ENCODE peak calls at places on chromosomes 11 and 22, in ten cellular contexts. H, J, T, N, G, Q, U, D, S and O are unnamed samples.

GRCh38 chr11:57230797-57231538 is 6.1 kb downstream of the APLNR start:
- DNase-seq in N (no peak), T (no peak), H (no peak), D (no peak), Q (no peak), J (no peak), S (no peak), U (no peak), G (no peak), O (no peak)

GRCh38 chr11:125079151-125079877 is 16.2 kb downstream of the SLC37A2 start:
- DNase-seq in N (no peak), J (no peak), D (no peak), H (no peak), S (no peak), G (no peak), T (peak), Q (no peak), U (no peak), O (no peak)

GRCh38 chr22:46775789-46776485 is 13.5 kb downstream of the TBC1D22A start:
- DNase-seq in Q (no peak), N (no peak), G (no peak), U (no peak), J (no peak), D (no peak), S (no peak), T (no peak), H (no peak), O (no peak)

GRCh38 chr22:23829845-23830372 is 8.9 kb downstream of the DERL3 start:
- DNase-seq in U (peak), N (peak), S (no peak), T (peak), G (no peak), H (peak), D (no peak), J (no peak), Q (no peak), O (no peak)

GRCh38 chr11:108616549-108616948 is 23.0 kb upstream of the EXPH5 start:
- DNase-seq in H (no peak), N (no peak), D (no peak), J (no peak), S (no peak), Q (no peak), G (no peak), U (peak), T (peak), O (no peak)

GRCh38 chr11:13207270-13207664 is 70.3 kb upstream of the BMAL1 start:
- DNase-seq in N (no peak), G (no peak), D (no peak), T (no peak), J (no peak), S (no peak), U (no peak), H (no peak), Q (no peak), O (no peak)

GRCh38 chr11:132983289-132983688 is 549.0 kb downstream of the OPCML start:
- DNase-seq in S (peak), H (no peak), T (no peak), Q (no peak), G (no peak), U (no peak), N (no peak), J (no peak), D (no peak), O (no peak)

GRCh38 chr11:101456812-101457211 is 127.0 kb downstream of the TRPC6 start:
- DNase-seq in H (no peak), G (no peak), U (peak), D (no peak), T (peak), S (no peak), J (no peak), N (no peak), Q (no peak), O (no peak)

GRCh38 chr11:109347304-109347703 is 74.7 kb upstream of the C11orf87 start:
- DNase-seq in D (no peak), S (no peak), T (no peak), J (no peak), U (no peak), N (no peak), H (no peak), G (no peak), Q (no peak), O (no peak)

GRCh38 chr11:31240340-31240904 is 129.1 kb downstream of the DCDC1 start:
- DNase-seq in S (no peak), H (no peak), Q (peak), U (peak), T (peak), N (no peak), D (peak), G (no peak), J (peak), O (no peak)

GRCh38 chr22:50506611-50507420 is 686 bp downstream of the LMF2 start:
- DNase-seq in Q (peak), J (peak), H (peak), T (no peak), D (no peak), G (no peak), S (no peak), N (no peak), U (no peak), O (no peak)

GRCh38 chr11:120900642-120901041 is 123.3 kb upstream of the TBCEL start:
- DNase-seq in Q (no peak), G (no peak), H (no peak), D (peak), S (no peak), J (no peak), T (no peak), U (no peak), N (no peak), O (no peak)

GRCh38 chr11:134544095-134544815 is 132.2 kb upstream of the B3GAT1 start:
- DNase-seq in N (no peak), Q (no peak), D (no peak), H (no peak), T (no peak), J (no peak), G (no peak), S (no peak), U (no peak), O (no peak)

GRCh38 chr22:37827056-37827455 is 3.9 kb downstream of the GALR3 start:
- DNase-seq in S (no peak), D (no peak), T (no peak), N (no peak), H (peak), J (no peak), U (no peak), G (peak), Q (no peak), O (no peak)

GRCh38 chr11:77423624-77424023 is 50.3 kb downstream of the PAK1 start:
- DNase-seq in N (no peak), T (no peak), S (no peak), U (no peak), D (no peak), H (no peak), J (no peak), Q (no peak), G (no peak), O (no peak)

GRCh38 chr11:43681543-43681942 is 1.0 kb downstream of the HSD17B12 start:
- DNase-seq in D (no peak), J (no peak), N (no peak), T (peak), H (no peak), Q (no peak), S (no peak), G (no peak), U (peak), O (no peak)

GRCh38 chr11:16607675-16608644 is 130.5 kb upstream of the C11orf58 start:
- DNase-seq in D (peak), H (peak), S (no peak), T (peak), U (peak), J (peak), Q (no peak), G (peak), N (peak), O (peak)

GRCh38 chr11:19374189-19374588 is 133.4 kb upstream of the E2F8 start:
- DNase-seq in U (peak), G (no peak), Q (no peak), J (no peak), N (no peak), T (peak), H (no peak), D (no peak), S (no peak), O (no peak)

GRCh38 chr11:22390283-22390655 is 52.1 kb downstream of the SLC17A6 start:
- DNase-seq in D (no peak), H (no peak), N (no peak), G (no peak), Q (no peak), S (no peak), T (no peak), J (no peak), U (no peak), O (no peak)

GRCh38 chr11:7606496-7606895 is 66.8 kb downstream of the CYB5R2 start:
- DNase-seq in D (no peak), G (no peak), N (no peak), Q (no peak), T (no peak), U (no peak), J (no peak), H (no peak), S (no peak), O (no peak)

GRCh38 chr11:34499719-34500505 is 13.7 kb downstream of the ELF5 start:
- DNase-seq in T (no peak), D (no peak), S (no peak), H (no peak), U (no peak), Q (no peak), J (no peak), G (no peak), N (no peak), O (no peak)

GRCh38 chr11:65297026-65297667 is 17.5 kb upstream of the CDC42EP2 start:
- DNase-seq in T (no peak), U (peak), Q (no peak), S (no peak), J (no peak), D (no peak), H (peak), G (peak), N (peak), O (no peak)

GRCh38 chr11:60221706-60222105 is 21.2 kb downstream of the MS4A4E start:
- DNase-seq in Q (no peak), N (no peak), J (no peak), G (no peak), H (no peak), T (no peak), D (no peak), U (no peak), S (no peak), O (no peak)

GRCh38 chr22:45553333-45554039 is 50.8 kb downstream of the FBLN1 start:
- DNase-seq in J (peak), U (peak), H (peak), D (peak), S (peak), Q (peak), T (peak), G (peak), N (peak), O (peak)

GRCh38 chr22:45554040-45554406 is 51.3 kb downstream of the FBLN1 start:
- DNase-seq in U (no peak), D (no peak), N (peak), Q (peak), H (no peak), T (no peak), J (no peak), G (no peak), S (no peak), O (no peak)

GRCh38 chr22:45551310-45552016 is 48.8 kb downstream of the FBLN1 start:
- DNase-seq in G (no peak), T (no peak), U (no peak), H (peak), S (no peak), Q (no peak), J (no peak), D (peak), N (peak), O (no peak)

GRCh38 chr22:45552017-45552411 is 49.3 kb downstream of the FBLN1 start:
- DNase-seq in S (no peak), G (no peak), D (no peak), H (no peak), U (no peak), Q (no peak), T (no peak), N (peak), J (no peak), O (no peak)

DNA sequence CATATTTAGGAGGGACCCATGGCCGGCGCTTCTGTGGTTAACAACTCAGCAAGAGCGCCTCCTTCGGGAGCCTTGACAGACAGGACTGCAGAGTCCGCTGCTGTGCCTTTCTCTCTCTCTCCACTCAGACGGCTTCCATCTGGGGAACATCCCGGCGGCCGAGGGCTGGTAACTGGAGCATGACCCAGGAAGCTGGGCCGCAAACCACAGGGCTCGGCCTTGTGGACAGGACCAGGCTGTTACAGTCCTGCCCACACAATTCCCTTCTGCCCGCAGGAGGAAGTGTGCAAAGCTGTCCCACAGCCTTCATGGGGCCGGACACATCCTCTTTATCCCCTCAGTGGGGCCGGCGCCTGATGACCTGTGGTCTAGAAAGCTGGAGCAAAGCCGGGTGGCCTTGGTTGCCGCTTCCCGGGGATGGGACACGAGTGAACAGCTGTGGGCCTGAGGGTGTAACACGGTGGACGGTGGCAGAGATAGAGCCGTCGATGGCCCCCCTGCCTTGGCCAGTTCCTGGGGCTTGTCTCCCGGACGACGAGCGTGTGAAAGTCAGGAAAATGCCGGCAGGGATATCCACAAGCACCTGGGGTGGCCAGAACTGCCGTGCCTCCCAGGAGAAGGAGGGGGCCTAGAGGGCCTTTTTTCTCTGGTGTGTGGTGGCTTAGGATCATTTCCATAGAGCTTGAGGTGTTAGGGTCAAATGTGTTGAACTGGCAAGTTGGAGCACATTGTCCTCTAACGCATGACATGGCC is 50.1 kb downstream of the FBLN1 start:
- DNase-seq in U (peak), D (peak), Q (no peak), S (no peak), N (peak), T (peak), H (peak), J (no peak), G (peak), O (no peak)
- TF ChIP-seq CTCF in U (peak), D (no peak), Q (no peak), S (peak), N (peak), T (peak), H (no peak), J (no peak), G (peak), O (no peak)

GRCh38 chr11:119062779-119063178 is 4.8 kb upstream of the VPS11 start:
- DNase-seq in G (no peak), T (peak), Q (no peak), H (no peak), J (peak), S (no peak), D (no peak), N (no peak), U (peak), O (no peak)

GRCh38 chr11:119065369-119065768 is 2.2 kb upstream of the VPS11 start:
- DNase-seq in D (no peak), U (peak), Q (peak), S (no peak), N (no peak), T (peak), H (no peak), J (no peak), G (no peak), O (no peak)

GRCh38 chr11:119066481-119066880 is 1.1 kb upstream of the VPS11 start:
- DNase-seq in Q (no peak), G (no peak), J (no peak), U (no peak), S (no peak), D (no peak), T (no peak), H (no peak), N (no peak), O (no peak)

DNA sequence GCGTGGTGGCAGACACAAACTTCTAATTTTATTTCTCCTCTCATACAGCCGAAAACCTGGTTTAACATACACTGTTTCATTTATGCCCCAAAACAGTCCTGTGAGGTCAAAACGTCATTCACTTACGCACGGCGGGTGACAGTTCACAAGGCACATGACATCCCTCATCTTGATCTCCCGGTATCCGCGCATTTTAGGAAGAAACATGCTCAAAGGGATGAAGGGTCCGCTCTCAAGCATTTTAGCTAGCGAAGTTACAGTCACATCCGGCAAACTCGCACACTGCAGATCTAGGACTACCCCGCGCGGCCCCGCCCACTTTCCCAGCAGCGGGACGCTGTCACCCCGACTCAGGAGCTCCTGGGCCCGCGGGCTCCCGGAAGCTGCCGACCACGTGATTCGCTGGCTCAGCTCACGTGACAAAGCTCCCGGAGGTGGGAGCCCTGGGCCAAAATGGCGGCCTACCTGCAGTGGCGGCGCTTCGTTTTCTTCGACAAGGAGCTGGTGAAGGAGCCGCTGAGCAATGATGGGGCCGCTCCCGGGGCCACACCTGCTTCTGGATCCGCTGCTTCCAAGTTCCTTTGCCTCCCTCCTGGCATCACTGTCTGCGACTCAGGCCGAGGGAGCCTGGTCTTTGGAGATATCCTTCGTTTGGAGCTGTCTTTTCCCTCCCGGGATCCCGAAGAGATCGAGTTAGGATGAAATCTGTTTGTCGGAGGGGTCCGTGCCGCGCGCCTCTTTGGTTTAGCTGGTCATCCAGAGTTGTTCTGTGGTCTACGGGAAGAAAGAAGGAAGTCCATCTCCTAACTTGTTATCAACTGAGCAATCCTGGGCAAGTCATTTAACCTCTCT is at the start of gene VPS11:
- DNase-seq in G (peak), Q (peak), J (peak), D (peak), S (peak), H (peak), N (peak), T (peak), U (peak), O (peak)
- TF ChIP-seq CTCF in G (no peak), Q (no peak), J (no peak), D (no peak), S (no peak), H (no peak), N (no peak), T (no peak), U (no peak), O (no peak)

GRCh38 chr11:131776211-131776610 is 405.8 kb downstream of the NTM start:
- DNase-seq in D (no peak), G (no peak), H (no peak), T (no peak), Q (no peak), S (no peak), N (no peak), J (no peak), U (no peak), O (no peak)

GRCh38 chr11:131771471-131771870 is 401.1 kb downstream of the NTM start:
- DNase-seq in S (no peak), G (no peak), J (no peak), H (no peak), N (no peak), Q (no peak), D (no peak), T (peak), U (no peak), O (no peak)

GRCh38 chr11:131770801-131771200 is 400.4 kb downstream of the NTM start:
- DNase-seq in U (peak), H (no peak), D (no peak), J (no peak), T (peak), G (no peak), Q (no peak), S (no peak), N (no peak), O (no peak)

DNA sequence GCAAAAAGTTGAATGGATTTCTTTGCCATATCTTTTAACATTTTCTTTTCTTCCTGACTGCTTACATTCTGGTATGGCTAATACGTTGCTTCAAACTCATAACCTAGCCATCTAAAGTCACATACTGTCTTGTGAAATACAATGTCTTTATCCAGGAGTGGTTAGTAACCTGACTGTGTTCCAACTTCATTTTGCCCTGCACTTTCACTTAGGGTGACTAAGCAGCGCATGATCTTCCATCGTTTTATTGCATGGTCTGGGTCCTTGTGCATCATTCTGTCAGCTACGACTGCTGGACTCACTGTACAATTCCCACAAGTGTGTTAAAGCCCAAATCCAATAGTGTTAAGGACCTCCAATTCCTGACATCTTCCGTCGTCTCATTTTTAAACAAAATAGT is 403.2 kb downstream of the NTM start:
- DNase-seq in Q (no peak), S (no peak), J (no peak), T (no peak), U (peak), H (no peak), D (no peak), G (no peak), N (no peak), O (no peak)
- TF ChIP-seq CTCF in Q (no peak), S (no peak), J (no peak), T (no peak), U (no peak), H (no peak), D (no peak), G (no peak), N (no peak), O (no peak)

GRCh38 chr11:73597340-73597955 is 464 bp downstream of the FAM168A start:
- DNase-seq in T (no peak), G (no peak), H (no peak), N (no peak), S (no peak), J (no peak), D (no peak), Q (peak), U (no peak), O (no peak)

GRCh38 chr11:73596547-73596946 is 1.4 kb downstream of the FAM168A start:
- DNase-seq in T (no peak), Q (no peak), H (no peak), J (no peak), U (no peak), D (no peak), S (no peak), N (no peak), G (no peak), O (no peak)

GRCh38 chr11:73598719-73599379 is 937 bp upstream of the FAM168A start:
- DNase-seq in H (no peak), U (no peak), N (no peak), S (no peak), J (no peak), G (no peak), Q (no peak), D (no peak), T (no peak), O (no peak)

GRCh38 chr11:73592640-73593039 is 5.3 kb downstream of the FAM168A start:
- DNase-seq in U (no peak), D (no peak), H (no peak), N (no peak), G (no peak), S (no peak), T (no peak), Q (no peak), J (no peak), O (no peak)

DNA sequence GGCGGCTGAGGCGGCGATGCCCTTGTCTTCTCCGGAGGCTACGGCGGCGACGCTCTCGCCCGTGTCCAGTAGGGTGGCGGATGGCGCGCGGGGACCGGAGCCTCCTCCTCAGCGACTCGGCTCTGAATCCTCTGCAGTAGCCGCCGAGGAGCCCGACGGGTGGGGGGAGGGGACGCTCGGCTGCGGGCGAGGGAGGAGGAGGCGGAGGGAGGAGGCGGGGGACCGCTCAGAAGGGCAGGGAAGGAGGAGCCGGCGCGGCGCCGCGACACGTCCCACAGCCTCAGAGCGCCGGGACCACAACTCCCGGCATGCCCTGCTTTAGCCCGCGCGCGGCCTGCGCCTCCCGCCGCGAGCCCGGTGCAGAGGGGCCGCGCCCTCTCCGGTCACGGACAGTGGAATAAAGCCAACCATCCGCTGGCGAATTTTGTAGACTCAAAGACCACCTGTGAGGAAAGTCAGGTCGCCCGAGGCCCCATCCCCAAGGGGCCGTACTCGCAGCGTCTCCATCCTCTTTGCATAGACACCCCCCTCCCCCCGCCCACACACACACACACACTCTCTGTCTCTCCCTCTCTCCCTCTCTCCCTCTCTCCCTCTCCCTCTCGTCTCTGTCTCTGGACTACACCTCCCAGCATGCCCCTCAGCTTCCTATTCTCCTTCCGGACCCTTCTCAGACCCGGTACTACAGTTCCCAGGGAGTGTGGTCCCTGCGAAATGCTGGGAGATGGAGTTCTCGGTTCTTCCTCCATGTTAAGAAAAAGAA is at the start of gene FAM168A:
- DNase-seq in S (peak), N (peak), J (peak), U (peak), Q (peak), G (peak), T (peak), H (peak), D (peak), O (peak)
- TF ChIP-seq CTCF in S (peak), N (peak), J (no peak), U (no peak), Q (peak), G (peak), T (no peak), H (no peak), D (peak), O (no peak)